ENCODE peak calls at places on chromosomes 13 and 19, in seven cellular contexts. L is GM12864, J is Peyer's patch, K is B cell, S is nephron progenitor cell, R is cardiac fibroblast, H is AG04450. V is an unnamed sample.

GRCh38 chr13:43764349-43764748 is 22.4 kb downstream of the ENOX1 start:
- DNase-seq in L (no peak), J (no peak), K (no peak), S (no peak), R (no peak), H (no peak), V (no peak)

GRCh38 chr19:16380943-16381755 is 56.5 kb downstream of the KLF2 start:
- DNase-seq in L (no peak), J (no peak), K (no peak), S (no peak), R (no peak), H (no peak), V (no peak)

GRCh38 chr13:27728271-27728670 is 64.0 kb upstream of the GSX1 start:
- DNase-seq in L (no peak), J (no peak), K (no peak), S (peak), R (no peak), H (no peak), V (no peak)

GRCh38 chr19:18428837-18429674 is 8.9 kb downstream of the ISYNA1 start:
- DNase-seq in L (no peak), J (peak), K (peak), S (peak), R (peak), H (no peak), V (peak)

GRCh38 chr13:30923423-30923822 is 9.0 kb upstream of the TEX26 start:
- DNase-seq in L (no peak), J (no peak), K (no peak), S (no peak), R (no peak), H (no peak), V (no peak)

GRCh38 chr13:31067416-31068118 is 94.1 kb downstream of the HSPH1 start:
- DNase-seq in L (no peak), J (no peak), K (no peak), S (no peak), R (peak), H (no peak), V (no peak)

GRCh38 chr19:3976495-3977241 is 5.8 kb upstream of the DAPK3 start:
- DNase-seq in L (no peak), J (no peak), K (no peak), S (no peak), R (peak), H (no peak), V (no peak)

GRCh38 chr19:47560999-47561398 is 11.9 kb downstream of the ZNF541 start:
- DNase-seq in L (no peak), J (no peak), K (no peak), S (no peak), R (no peak), H (no peak), V (no peak)

GRCh38 chr19:3656073-3656746 is 29.6 kb upstream of the CACTIN start:
- DNase-seq in L (no peak), J (no peak), K (no peak), S (no peak), R (no peak), H (no peak), V (peak)

GRCh38 chr19:56315076-56315828 is 613 bp upstream of the ZSCAN5A start:
- DNase-seq in L (peak), J (peak), K (peak), S (peak), R (peak), H (peak), V (peak)

GRCh38 chr13:59663707-59664106 is 500.0 kb downstream of the DIAPH3 start:
- DNase-seq in L (no peak), J (no peak), K (no peak), S (no peak), R (no peak), H (no peak), V (no peak)

GRCh38 chr19:55643003-55643732 is at the start of gene ZNF581:
- DNase-seq in L (peak), J (peak), K (peak), S (peak), R (peak), H (peak), V (peak)

GRCh38 chr13:30234763-30235162 is 72.6 kb downstream of the KATNAL1 start:
- DNase-seq in L (no peak), J (no peak), K (no peak), S (no peak), R (peak), H (no peak), V (no peak)

GRCh38 chr19:50666346-50667176 is 17.3 kb downstream of the C19orf81 start:
- DNase-seq in L (no peak), J (no peak), K (no peak), S (no peak), R (no peak), H (no peak), V (no peak)

GRCh38 chr13:106507560-106508274 is 27.7 kb downstream of the EFNB2 start:
- DNase-seq in L (no peak), J (no peak), K (no peak), S (no peak), R (peak), H (peak), V (no peak)

GRCh38 chr13:20353973-20354372 is 121.9 kb upstream of the GJB6 start:
- DNase-seq in L (no peak), J (no peak), K (no peak), S (no peak), R (peak), H (no peak), V (no peak)
- TF ChIP-seq CTCF in L (no peak), J (no peak), K (no peak), S (no peak), R (peak), H (peak), V (peak)

DNA sequence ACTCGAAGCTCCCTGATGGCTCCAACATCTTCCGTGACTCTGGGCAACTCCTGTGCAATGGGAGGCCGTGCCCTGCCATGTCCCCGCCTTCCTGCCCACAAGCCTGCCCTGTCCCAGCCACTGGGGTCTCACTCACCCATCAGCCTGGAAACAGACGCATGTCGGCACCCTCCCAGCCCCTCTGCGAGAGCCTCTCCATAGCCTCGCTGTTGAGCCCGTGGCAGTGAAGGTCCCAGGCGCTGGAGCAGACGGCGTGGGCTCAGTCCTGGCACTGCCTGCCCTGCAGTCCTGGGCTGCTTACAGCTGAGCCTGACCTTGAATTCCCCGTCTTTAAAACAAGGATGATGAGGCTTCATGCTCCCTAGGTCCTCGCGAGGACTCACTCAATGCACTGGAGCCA is 37.0 kb downstream of the MCF2L start:
- DNase-seq in L (no peak), J (no peak), K (no peak), S (no peak), R (no peak), H (no peak), V (no peak)
- TF ChIP-seq CTCF in L (no peak), J (no peak), K (no peak), S (no peak), R (no peak), H (no peak), V (no peak)

DNA sequence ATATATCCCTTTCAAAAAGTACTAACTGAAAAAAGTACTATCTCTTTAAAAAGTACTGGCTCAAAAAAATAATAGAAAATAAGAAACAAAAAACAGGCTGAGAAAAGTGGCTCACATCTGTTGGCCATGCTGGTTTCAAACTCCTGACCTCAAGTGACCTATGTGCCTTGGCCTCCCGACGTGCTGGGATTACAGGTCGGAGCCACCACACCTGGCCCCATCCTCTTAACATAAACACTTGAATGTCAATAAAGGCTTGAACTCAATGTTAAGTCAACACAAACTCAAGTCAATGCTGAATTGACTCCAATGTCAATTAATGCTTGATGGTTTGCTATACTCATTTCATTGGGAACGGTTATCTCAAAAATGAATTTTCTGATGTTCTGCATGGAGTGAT is 30.9 kb downstream of the ZNF611 start:
- DNase-seq in L (no peak), J (no peak), K (no peak), S (no peak), R (no peak), H (no peak), V (no peak)
- TF ChIP-seq CTCF in L (no peak), J (no peak), K (no peak), S (no peak), R (no peak), H (no peak), V (no peak)

GRCh38 chr19:45195764-45196163 is 17.2 kb downstream of the BLOC1S3 start:
- DNase-seq in L (no peak), J (no peak), K (no peak), S (no peak), R (no peak), H (no peak), V (no peak)

GRCh38 chr19:45205810-45206209 is 27.2 kb downstream of the BLOC1S3 start:
- DNase-seq in L (no peak), J (no peak), K (no peak), S (no peak), R (no peak), H (no peak), V (no peak)

GRCh38 chr19:45202637-45203036 is 24.1 kb downstream of the BLOC1S3 start:
- DNase-seq in L (no peak), J (no peak), K (no peak), S (no peak), R (no peak), H (no peak), V (no peak)

GRCh38 chr19:45206328-45206727 is 27.7 kb downstream of the BLOC1S3 start:
- DNase-seq in L (no peak), J (no peak), K (no peak), S (no peak), R (no peak), H (no peak), V (no peak)

GRCh38 chr19:45200614-45201013 is 22.0 kb downstream of the BLOC1S3 start:
- DNase-seq in L (no peak), J (no peak), K (no peak), S (peak), R (peak), H (no peak), V (no peak)
- TF ChIP-seq CTCF in L (no peak), J (peak), K (no peak), S (peak), R (peak), H (peak), V (no peak)

GRCh38 chr19:2536461-2536860 is 60.5 kb downstream of the GADD45B start:
- DNase-seq in L (no peak), J (no peak), K (no peak), S (no peak), R (no peak), H (no peak), V (no peak)

GRCh38 chr19:2537544-2537943 is 61.6 kb downstream of the GADD45B start:
- DNase-seq in L (no peak), J (no peak), K (no peak), S (no peak), R (no peak), H (no peak), V (no peak)

GRCh38 chr19:2540251-2540645 is 64.3 kb downstream of the GADD45B start:
- DNase-seq in L (no peak), J (no peak), K (no peak), S (no peak), R (no peak), H (no peak), V (no peak)

GRCh38 chr19:2540646-2541454 is 64.9 kb downstream of the GADD45B start:
- DNase-seq in L (no peak), J (peak), K (no peak), S (peak), R (peak), H (peak), V (peak)

GRCh38 chr19:2538096-2538757 is 62.3 kb downstream of the GADD45B start:
- DNase-seq in L (no peak), J (no peak), K (no peak), S (no peak), R (no peak), H (no peak), V (no peak)
- TF ChIP-seq CTCF in L (no peak), J (no peak), K (no peak), S (no peak), R (no peak), H (no peak), V (no peak)